ENCODE peak calls at places on chromosomes 6 and 20, in six cellular contexts. One of them, this sample, is unnamed.

GRCh38 chr20:50625986-50626677 is 65.2 kb downstream of the RIPOR3 start:
- DNase-seq in GM06990: no peak
- DNase-seq in tibial artery: peak
- DNase-seq in A549: peak
- DNase-seq in upper lobe of right lung: no peak
- DNase-seq in AG10803: peak
- DNase-seq in this sample: no peak

GRCh38 chr6:79702701-79703100 is 71.6 kb downstream of the SH3BGRL2 start:
- DNase-seq in AG10803: no peak
- DNase-seq in GM06990: no peak
- DNase-seq in tibial artery: no peak
- DNase-seq in A549: no peak
- DNase-seq in upper lobe of right lung: no peak
- DNase-seq in this sample: no peak

GRCh38 chr20:25624500-25624939 is 706 bp upstream of the NANP start:
- DNase-seq in A549: peak
- DNase-seq in tibial artery: no peak
- DNase-seq in GM06990: no peak
- DNase-seq in AG10803: no peak
- DNase-seq in upper lobe of right lung: no peak
- DNase-seq in this sample: no peak

GRCh38 chr20:64226686-64227576 is 28.6 kb upstream of the PCMTD2 start:
- DNase-seq in GM06990: no peak
- DNase-seq in upper lobe of right lung: no peak
- DNase-seq in A549: no peak
- DNase-seq in tibial artery: no peak
- DNase-seq in AG10803: no peak
- DNase-seq in this sample: no peak

GRCh38 chr6:78599526-78599925 is 267.8 kb upstream of the IRAK1BP1 start:
- DNase-seq in tibial artery: no peak
- DNase-seq in GM06990: no peak
- DNase-seq in A549: no peak
- DNase-seq in AG10803: peak
- DNase-seq in upper lobe of right lung: no peak
- DNase-seq in this sample: no peak

GRCh38 chr20:22490287-22491187 is 93.8 kb downstream of the FOXA2 start:
- DNase-seq in GM06990: no peak
- DNase-seq in upper lobe of right lung: peak
- DNase-seq in AG10803: no peak
- DNase-seq in tibial artery: no peak
- DNase-seq in A549: peak
- DNase-seq in this sample: no peak

GRCh38 chr6:126804255-126805064 is 314.0 kb upstream of the RSPO3 start:
- DNase-seq in AG10803: peak
- DNase-seq in upper lobe of right lung: no peak
- DNase-seq in tibial artery: no peak
- DNase-seq in A549: peak
- DNase-seq in GM06990: peak
- DNase-seq in this sample: no peak

GRCh38 chr6:44096615-44097014 is 30.6 kb downstream of the MRPL14 start:
- DNase-seq in upper lobe of right lung: peak
- DNase-seq in A549: peak
- DNase-seq in tibial artery: peak
- DNase-seq in AG10803: peak
- DNase-seq in GM06990: peak
- DNase-seq in this sample: no peak

GRCh38 chr20:33896509-33896908 is 85.4 kb downstream of the CHMP4B start:
- DNase-seq in tibial artery: no peak
- DNase-seq in A549: no peak
- DNase-seq in GM06990: no peak
- DNase-seq in upper lobe of right lung: no peak
- DNase-seq in AG10803: peak
- DNase-seq in this sample: no peak

GRCh38 chr6:14797875-14798593 is 447.8 kb upstream of the JARID2 start:
- DNase-seq in tibial artery: no peak
- DNase-seq in A549: no peak
- DNase-seq in AG10803: peak
- DNase-seq in upper lobe of right lung: no peak
- DNase-seq in GM06990: no peak
- DNase-seq in this sample: no peak

GRCh38 chr6:22766979-22767378 is 197.6 kb downstream of the HDGFL1 start:
- DNase-seq in tibial artery: no peak
- DNase-seq in AG10803: no peak
- DNase-seq in GM06990: peak
- DNase-seq in A549: no peak
- DNase-seq in upper lobe of right lung: no peak
- DNase-seq in this sample: no peak

GRCh38 chr6:54893818-54894217 is 47.2 kb downstream of the FAM83B start:
- DNase-seq in GM06990: no peak
- DNase-seq in tibial artery: no peak
- DNase-seq in A549: no peak
- DNase-seq in upper lobe of right lung: no peak
- DNase-seq in AG10803: no peak
- DNase-seq in this sample: no peak

GRCh38 chr20:48797275-48797825 is 30.4 kb downstream of the PREX1 start:
- DNase-seq in GM06990: no peak
- DNase-seq in AG10803: no peak
- DNase-seq in tibial artery: peak
- DNase-seq in A549: no peak
- DNase-seq in upper lobe of right lung: peak
- DNase-seq in this sample: no peak

GRCh38 chr6:69865126-69865525 is 1.2 kb upstream of the COL19A1 start:
- DNase-seq in A549: no peak
- DNase-seq in upper lobe of right lung: no peak
- DNase-seq in GM06990: no peak
- DNase-seq in AG10803: peak
- DNase-seq in tibial artery: no peak
- DNase-seq in this sample: no peak

GRCh38 chr6:151445482-151445881 is 6.4 kb downstream of the RMND1 start:
- DNase-seq in AG10803: peak
- DNase-seq in GM06990: no peak
- DNase-seq in A549: no peak
- DNase-seq in upper lobe of right lung: no peak
- DNase-seq in tibial artery: no peak
- DNase-seq in this sample: no peak

GRCh38 chr20:44138859-44139258 is 48.1 kb downstream of the JPH2 start:
- DNase-seq in A549: no peak
- DNase-seq in AG10803: no peak
- DNase-seq in upper lobe of right lung: no peak
- DNase-seq in tibial artery: peak
- DNase-seq in GM06990: no peak
- DNase-seq in this sample: no peak

GRCh38 chr20:52150440-52151258 is 40.9 kb downstream of the ZFP64 start:
- DNase-seq in upper lobe of right lung: no peak
- DNase-seq in AG10803: peak
- DNase-seq in GM06990: no peak
- DNase-seq in tibial artery: no peak
- DNase-seq in A549: peak
- DNase-seq in this sample: no peak

GRCh38 chr6:134170844-134171243 is 118.4 kb upstream of the SLC2A12 start:
- DNase-seq in AG10803: peak
- DNase-seq in tibial artery: no peak
- DNase-seq in upper lobe of right lung: no peak
- DNase-seq in A549: no peak
- DNase-seq in GM06990: no peak
- DNase-seq in this sample: no peak

GRCh38 chr6:83199865-83200230 is 6.7 kb downstream of the RWDD2A start:
- DNase-seq in AG10803: peak
- DNase-seq in upper lobe of right lung: no peak
- DNase-seq in A549: no peak
- DNase-seq in GM06990: no peak
- DNase-seq in tibial artery: no peak
- DNase-seq in this sample: no peak

GRCh38 chr6:119895626-119896025 is 546.1 kb upstream of the MAN1A1 start:
- DNase-seq in GM06990: no peak
- DNase-seq in tibial artery: no peak
- DNase-seq in A549: no peak
- DNase-seq in upper lobe of right lung: no peak
- DNase-seq in AG10803: no peak
- DNase-seq in this sample: no peak

GRCh38 chr6:7559651-7560385 is 18.3 kb downstream of the DSP start:
- DNase-seq in upper lobe of right lung: no peak
- DNase-seq in tibial artery: no peak
- DNase-seq in AG10803: peak
- DNase-seq in GM06990: no peak
- DNase-seq in A549: no peak
- DNase-seq in this sample: no peak

GRCh38 chr6:166852484-166852975 is 103.8 kb downstream of the RNASET2 start:
- DNase-seq in GM06990: no peak
- DNase-seq in A549: no peak
- DNase-seq in AG10803: no peak
- DNase-seq in tibial artery: no peak
- DNase-seq in upper lobe of right lung: no peak
- DNase-seq in this sample: no peak

GRCh38 chr6:28541996-28542395 is 16.3 kb downstream of the GPX5 start:
- DNase-seq in GM06990: no peak
- DNase-seq in upper lobe of right lung: no peak
- DNase-seq in tibial artery: no peak
- DNase-seq in A549: no peak
- DNase-seq in AG10803: no peak
- DNase-seq in this sample: no peak
- H3K4me3 ChIP-seq in GM06990: peak
- H3K4me3 ChIP-seq in upper lobe of right lung: peak
- H3K4me3 ChIP-seq in tibial artery: no peak
- H3K4me3 ChIP-seq in A549: peak
- H3K4me3 ChIP-seq in AG10803: no peak
- H3K4me3 ChIP-seq in this sample: no peak

GRCh38 chr6:131924881-131925474 is 26.2 kb downstream of the CCN2 start:
- DNase-seq in GM06990: no peak
- DNase-seq in A549: peak
- DNase-seq in AG10803: peak
- DNase-seq in tibial artery: no peak
- DNase-seq in upper lobe of right lung: no peak
- DNase-seq in this sample: no peak
- TF ChIP-seq CTCF in GM06990: peak
- TF ChIP-seq CTCF in A549: peak
- TF ChIP-seq CTCF in AG10803: peak
- TF ChIP-seq CTCF in tibial artery: peak
- TF ChIP-seq CTCF in upper lobe of right lung: peak
- TF ChIP-seq CTCF in this sample: peak

DNA sequence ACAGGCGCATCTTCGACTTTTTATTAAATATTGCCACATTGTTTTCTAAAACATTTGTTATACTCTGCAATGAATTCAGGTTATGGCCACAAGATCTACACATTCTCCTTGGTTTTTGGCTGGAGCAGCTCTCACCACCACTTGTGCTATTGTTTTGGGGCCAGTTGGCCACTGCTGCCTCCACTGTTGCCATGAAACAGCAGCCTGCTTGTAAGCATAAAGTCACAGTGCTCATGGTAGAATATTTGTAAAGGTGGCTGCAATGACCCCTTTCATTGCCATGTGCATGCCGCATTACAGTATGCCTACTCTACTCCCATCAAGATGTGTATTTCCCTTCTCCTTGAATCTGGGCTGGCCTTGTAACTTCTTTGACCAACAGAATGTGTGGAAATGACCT is 141.4 kb downstream of the SCML4 start:
- DNase-seq in GM06990: no peak
- DNase-seq in upper lobe of right lung: no peak
- DNase-seq in A549: no peak
- DNase-seq in tibial artery: no peak
- DNase-seq in AG10803: no peak
- DNase-seq in this sample: no peak
- H3K4me3 ChIP-seq in GM06990: no peak
- H3K4me3 ChIP-seq in upper lobe of right lung: no peak
- H3K4me3 ChIP-seq in A549: no peak
- H3K4me3 ChIP-seq in tibial artery: no peak
- H3K4me3 ChIP-seq in AG10803: no peak
- H3K4me3 ChIP-seq in this sample: no peak

GRCh38 chr20:62137092-62137384 is 6.2 kb downstream of the PSMA7 start:
- DNase-seq in GM06990: no peak
- DNase-seq in AG10803: no peak
- DNase-seq in upper lobe of right lung: no peak
- DNase-seq in tibial artery: no peak
- DNase-seq in A549: no peak
- DNase-seq in this sample: no peak
- TF ChIP-seq CTCF in GM06990: no peak
- TF ChIP-seq CTCF in AG10803: no peak
- TF ChIP-seq CTCF in upper lobe of right lung: peak
- TF ChIP-seq CTCF in tibial artery: no peak
- TF ChIP-seq CTCF in A549: no peak
- TF ChIP-seq CTCF in this sample: no peak

GRCh38 chr6:159220093-159220492 is 50.9 kb downstream of the FNDC1 start:
- DNase-seq in GM06990: no peak
- DNase-seq in tibial artery: no peak
- DNase-seq in upper lobe of right lung: no peak
- DNase-seq in A549: no peak
- DNase-seq in AG10803: no peak
- DNase-seq in this sample: no peak
- H3K4me3 ChIP-seq in GM06990: no peak
- H3K4me3 ChIP-seq in tibial artery: no peak
- H3K4me3 ChIP-seq in upper lobe of right lung: no peak
- H3K4me3 ChIP-seq in A549: no peak
- H3K4me3 ChIP-seq in AG10803: no peak
- H3K4me3 ChIP-seq in this sample: no peak

GRCh38 chr6:19712012-19712688 is 125.0 kb upstream of the ID4 start:
- DNase-seq in AG10803: no peak
- DNase-seq in A549: no peak
- DNase-seq in upper lobe of right lung: no peak
- DNase-seq in GM06990: no peak
- DNase-seq in tibial artery: no peak
- DNase-seq in this sample: no peak
- TF ChIP-seq CTCF in AG10803: no peak
- TF ChIP-seq CTCF in A549: no peak
- TF ChIP-seq CTCF in upper lobe of right lung: no peak
- TF ChIP-seq CTCF in GM06990: no peak
- TF ChIP-seq CTCF in tibial artery: no peak
- TF ChIP-seq CTCF in this sample: no peak

GRCh38 chr6:27297857-27298730 is 14.0 kb downstream of the POM121L2 start:
- DNase-seq in upper lobe of right lung: no peak
- DNase-seq in tibial artery: no peak
- DNase-seq in AG10803: peak
- DNase-seq in GM06990: no peak
- DNase-seq in A549: no peak
- DNase-seq in this sample: no peak
- H3K4me3 ChIP-seq in upper lobe of right lung: no peak
- H3K4me3 ChIP-seq in tibial artery: no peak
- H3K4me3 ChIP-seq in AG10803: peak
- H3K4me3 ChIP-seq in GM06990: no peak
- H3K4me3 ChIP-seq in A549: peak
- H3K4me3 ChIP-seq in this sample: no peak

GRCh38 chr6:64838726-64839125 is 868.3 kb downstream of the EYS start:
- DNase-seq in upper lobe of right lung: no peak
- DNase-seq in tibial artery: no peak
- DNase-seq in GM06990: no peak
- DNase-seq in A549: no peak
- DNase-seq in AG10803: no peak
- DNase-seq in this sample: no peak
- TF ChIP-seq CTCF in upper lobe of right lung: no peak
- TF ChIP-seq CTCF in tibial artery: no peak
- TF ChIP-seq CTCF in GM06990: no peak
- TF ChIP-seq CTCF in A549: no peak
- TF ChIP-seq CTCF in AG10803: no peak
- TF ChIP-seq CTCF in this sample: no peak

GRCh38 chr6:52532457-52532856 is 44.4 kb downstream of the TRAM2 start:
- DNase-seq in AG10803: no peak
- DNase-seq in A549: no peak
- DNase-seq in tibial artery: no peak
- DNase-seq in GM06990: no peak
- DNase-seq in upper lobe of right lung: no peak
- DNase-seq in this sample: no peak
- H3K4me3 ChIP-seq in AG10803: no peak
- H3K4me3 ChIP-seq in A549: no peak
- H3K4me3 ChIP-seq in tibial artery: no peak
- H3K4me3 ChIP-seq in GM06990: no peak
- H3K4me3 ChIP-seq in upper lobe of right lung: no peak
- H3K4me3 ChIP-seq in this sample: no peak